ENCODE peak calls at places on chromosome 3, in six cellular contexts. One of them, this sample, is unnamed.

GRCh38 chr3:120381503-120381902 is 32.3 kb upstream of the LRRC58 start:
- DNase-seq in GM12878: no peak
- DNase-seq in A549: no peak
- DNase-seq in K562: no peak
- DNase-seq in HepG2: no peak
- DNase-seq in SK-N-SH: no peak
- DNase-seq in this sample: no peak

GRCh38 chr3:139182143-139182542 is 137.5 kb upstream of the PRR23C start:
- DNase-seq in K562: no peak
- DNase-seq in A549: no peak
- DNase-seq in SK-N-SH: no peak
- DNase-seq in GM12878: no peak
- DNase-seq in HepG2: no peak
- DNase-seq in this sample: no peak

GRCh38 chr3:40550168-40550567 is 25.4 kb downstream of the ZNF621 start:
- DNase-seq in K562: no peak
- DNase-seq in GM12878: no peak
- DNase-seq in SK-N-SH: no peak
- DNase-seq in HepG2: no peak
- DNase-seq in A549: no peak
- DNase-seq in this sample: no peak

GRCh38 chr3:185280572-185281365 is 26.9 kb upstream of the EHHADH start:
- DNase-seq in SK-N-SH: peak
- DNase-seq in A549: peak
- DNase-seq in GM12878: peak
- DNase-seq in K562: peak
- DNase-seq in HepG2: peak
- DNase-seq in this sample: peak

GRCh38 chr3:171249171-171249692 is 211.0 kb downstream of the TNIK start:
- DNase-seq in GM12878: no peak
- DNase-seq in HepG2: no peak
- DNase-seq in A549: no peak
- DNase-seq in SK-N-SH: peak
- DNase-seq in K562: no peak
- DNase-seq in this sample: no peak

GRCh38 chr3:148757238-148757930 is 59.7 kb downstream of the AGTR1 start:
- DNase-seq in GM12878: no peak
- DNase-seq in K562: no peak
- DNase-seq in A549: no peak
- DNase-seq in HepG2: no peak
- DNase-seq in SK-N-SH: no peak
- DNase-seq in this sample: peak

GRCh38 chr3:111601810-111602209 is 6.7 kb upstream of the ZBED2 start:
- DNase-seq in SK-N-SH: no peak
- DNase-seq in GM12878: no peak
- DNase-seq in A549: no peak
- DNase-seq in HepG2: no peak
- DNase-seq in K562: no peak
- DNase-seq in this sample: peak

GRCh38 chr3:37624276-37624675 is 237.4 kb upstream of the CTDSPL start:
- DNase-seq in K562: no peak
- DNase-seq in SK-N-SH: no peak
- DNase-seq in A549: no peak
- DNase-seq in GM12878: no peak
- DNase-seq in HepG2: no peak
- DNase-seq in this sample: no peak

GRCh38 chr3:172277151-172277652 is 171.1 kb downstream of the GHSR start:
- DNase-seq in K562: no peak
- DNase-seq in GM12878: no peak
- DNase-seq in SK-N-SH: no peak
- DNase-seq in HepG2: no peak
- DNase-seq in A549: no peak
- DNase-seq in this sample: no peak

GRCh38 chr3:112653881-112654300 is 12.9 kb upstream of the CCDC80 start:
- DNase-seq in K562: no peak
- DNase-seq in A549: peak
- DNase-seq in GM12878: no peak
- DNase-seq in SK-N-SH: no peak
- DNase-seq in HepG2: no peak
- DNase-seq in this sample: peak

GRCh38 chr3:134253475-134254231 is 3.0 kb upstream of the RYK start:
- DNase-seq in GM12878: no peak
- DNase-seq in HepG2: no peak
- DNase-seq in A549: no peak
- DNase-seq in SK-N-SH: no peak
- DNase-seq in K562: no peak
- DNase-seq in this sample: no peak

GRCh38 chr3:112773864-112774263 is 72.8 kb downstream of the CD200R1L start:
- DNase-seq in A549: peak
- DNase-seq in HepG2: no peak
- DNase-seq in GM12878: peak
- DNase-seq in K562: no peak
- DNase-seq in SK-N-SH: no peak
- DNase-seq in this sample: no peak

GRCh38 chr3:60225848-60226247 is 1025.4 kb downstream of the FHIT start:
- DNase-seq in HepG2: no peak
- DNase-seq in SK-N-SH: no peak
- DNase-seq in K562: no peak
- DNase-seq in A549: no peak
- DNase-seq in GM12878: peak
- DNase-seq in this sample: no peak

GRCh38 chr3:60229502-60229901 is 1021.8 kb downstream of the FHIT start:
- DNase-seq in GM12878: no peak
- DNase-seq in HepG2: no peak
- DNase-seq in SK-N-SH: no peak
- DNase-seq in K562: no peak
- DNase-seq in A549: no peak
- DNase-seq in this sample: no peak

GRCh38 chr3:60226907-60227306 is 1024.3 kb downstream of the FHIT start:
- DNase-seq in K562: no peak
- DNase-seq in HepG2: no peak
- DNase-seq in GM12878: no peak
- DNase-seq in SK-N-SH: no peak
- DNase-seq in A549: no peak
- DNase-seq in this sample: no peak

DNA sequence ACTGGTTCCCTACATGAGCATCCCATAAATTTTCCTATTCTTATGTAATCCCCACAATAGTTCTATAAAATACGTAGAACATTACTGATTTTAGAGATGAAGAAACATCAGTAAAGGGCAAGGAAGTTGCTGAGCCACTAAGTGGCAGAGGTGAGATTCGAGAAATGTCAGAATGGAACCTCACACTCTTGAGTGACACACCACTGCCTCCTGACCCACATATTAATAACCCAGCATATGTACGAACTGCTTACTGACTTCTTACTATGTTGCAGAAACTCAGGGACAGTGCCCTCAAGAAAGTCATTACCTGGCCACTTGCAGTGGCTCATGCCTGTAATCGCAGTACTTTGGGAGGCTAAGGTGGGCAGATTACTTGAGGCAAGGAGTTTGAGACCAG is 1022.4 kb downstream of the FHIT start:
- DNase-seq in A549: no peak
- DNase-seq in SK-N-SH: no peak
- DNase-seq in GM12878: no peak
- DNase-seq in K562: no peak
- DNase-seq in HepG2: no peak
- DNase-seq in this sample: no peak
- TF ChIP-seq SMC3 in A549: no peak
- TF ChIP-seq SMC3 in SK-N-SH: no peak
- TF ChIP-seq SMC3 in GM12878: no peak
- TF ChIP-seq SMC3 in K562: no peak
- TF ChIP-seq SMC3 in HepG2: no peak
- TF ChIP-seq SMC3 in this sample: no peak

GRCh38 chr3:194310516-194310915 is 40.6 kb downstream of the CPN2 start:
- DNase-seq in HepG2: no peak
- DNase-seq in GM12878: no peak
- DNase-seq in K562: no peak
- DNase-seq in SK-N-SH: no peak
- DNase-seq in A549: no peak
- DNase-seq in this sample: no peak

GRCh38 chr3:194306771-194307640 is 44.1 kb downstream of the CPN2 start:
- DNase-seq in GM12878: peak
- DNase-seq in SK-N-SH: no peak
- DNase-seq in HepG2: no peak
- DNase-seq in K562: no peak
- DNase-seq in A549: no peak
- DNase-seq in this sample: no peak

GRCh38 chr3:194310060-194310481 is 41.1 kb downstream of the CPN2 start:
- DNase-seq in K562: no peak
- DNase-seq in SK-N-SH: no peak
- DNase-seq in A549: no peak
- DNase-seq in GM12878: no peak
- DNase-seq in HepG2: no peak
- DNase-seq in this sample: no peak

GRCh38 chr3:194307849-194308248 is 43.3 kb downstream of the CPN2 start:
- DNase-seq in A549: no peak
- DNase-seq in HepG2: no peak
- DNase-seq in GM12878: no peak
- DNase-seq in SK-N-SH: no peak
- DNase-seq in K562: no peak
- DNase-seq in this sample: no peak

DNA sequence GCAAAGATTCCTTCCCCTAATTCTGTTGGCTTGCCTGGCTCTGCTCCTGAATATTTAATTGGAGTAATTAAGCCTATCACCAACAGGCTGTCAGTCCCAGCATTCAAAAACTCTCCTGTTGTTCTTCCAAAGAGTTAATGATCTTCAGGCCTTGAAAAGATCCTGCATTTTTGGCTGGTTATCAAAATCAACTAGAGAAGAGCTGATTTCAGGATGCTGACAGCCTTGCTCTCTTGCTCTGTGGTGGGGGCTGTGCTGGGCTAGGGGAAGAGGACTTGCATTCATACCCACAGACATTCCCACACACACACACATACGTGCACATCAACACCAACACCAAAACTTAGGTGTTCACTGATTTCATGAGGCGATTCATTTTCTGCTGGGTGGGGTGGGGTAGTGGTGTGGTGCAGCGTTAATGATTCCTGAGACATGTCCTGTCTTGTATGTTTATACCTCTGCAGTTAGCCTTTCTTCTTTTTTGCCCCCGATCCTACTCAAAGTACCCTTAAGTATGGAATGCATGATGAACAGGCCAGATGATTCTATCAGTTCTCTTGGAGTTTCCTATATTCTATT is 42.4 kb downstream of the CPN2 start:
- DNase-seq in SK-N-SH: no peak
- DNase-seq in A549: no peak
- DNase-seq in K562: no peak
- DNase-seq in GM12878: peak
- DNase-seq in HepG2: no peak
- DNase-seq in this sample: no peak
- TF ChIP-seq SMC3 in SK-N-SH: no peak
- TF ChIP-seq SMC3 in A549: no peak
- TF ChIP-seq SMC3 in K562: no peak
- TF ChIP-seq SMC3 in GM12878: no peak
- TF ChIP-seq SMC3 in HepG2: no peak
- TF ChIP-seq SMC3 in this sample: no peak

GRCh38 chr3:42022355-42022754 is 60.5 kb upstream of the ULK4 start:
- DNase-seq in SK-N-SH: no peak
- DNase-seq in GM12878: no peak
- DNase-seq in HepG2: no peak
- DNase-seq in K562: no peak
- DNase-seq in A549: no peak
- DNase-seq in this sample: no peak

GRCh38 chr3:42028474-42028873 is 62.7 kb upstream of the TRAK1 start:
- DNase-seq in A549: no peak
- DNase-seq in GM12878: no peak
- DNase-seq in HepG2: no peak
- DNase-seq in SK-N-SH: no peak
- DNase-seq in K562: no peak
- DNase-seq in this sample: no peak

GRCh38 chr3:42024578-42025387 is 62.9 kb upstream of the ULK4 start:
- DNase-seq in HepG2: no peak
- DNase-seq in K562: no peak
- DNase-seq in GM12878: no peak
- DNase-seq in A549: no peak
- DNase-seq in SK-N-SH: peak
- DNase-seq in this sample: no peak

GRCh38 chr3:42023380-42023779 is 61.5 kb upstream of the ULK4 start:
- DNase-seq in GM12878: no peak
- DNase-seq in SK-N-SH: no peak
- DNase-seq in A549: no peak
- DNase-seq in K562: no peak
- DNase-seq in HepG2: no peak
- DNase-seq in this sample: no peak

DNA sequence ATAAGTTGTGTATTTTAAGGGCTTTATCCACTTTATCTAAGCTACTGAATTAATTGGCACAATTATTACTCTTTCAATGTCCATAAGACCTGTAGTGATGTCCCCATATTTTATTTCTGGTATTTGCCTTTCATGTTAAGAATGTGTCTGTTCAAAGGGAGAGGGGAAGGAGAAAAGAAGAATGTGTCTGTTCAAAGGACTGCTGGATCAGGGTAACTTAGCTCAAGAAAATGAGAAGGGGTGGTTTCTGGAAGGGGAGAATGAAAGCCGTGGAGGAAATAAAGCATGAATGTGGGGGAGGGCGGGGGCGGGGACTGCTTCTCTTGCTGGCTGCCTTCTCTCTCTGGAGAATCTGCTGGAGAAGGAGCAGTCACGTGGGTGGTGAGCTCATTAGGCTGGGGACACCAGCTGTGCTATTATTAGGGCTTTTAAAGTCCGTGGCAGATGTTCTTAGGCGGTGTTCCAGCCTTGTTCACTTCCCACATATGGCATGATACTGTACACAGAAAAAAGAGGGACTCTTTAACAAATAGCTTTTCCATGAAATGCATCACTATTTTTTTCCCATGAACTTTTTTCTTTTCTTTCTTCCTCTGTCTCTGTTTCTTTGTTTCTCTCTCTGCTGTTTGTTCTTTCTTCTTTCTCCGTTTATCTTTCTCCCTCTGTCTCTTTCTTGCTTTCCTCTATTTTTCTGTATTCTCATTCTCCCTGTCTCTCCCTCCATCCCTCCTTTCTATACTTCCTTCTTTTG is 63.7 kb upstream of the ULK4 start:
- DNase-seq in HepG2: no peak
- DNase-seq in K562: peak
- DNase-seq in GM12878: no peak
- DNase-seq in A549: peak
- DNase-seq in SK-N-SH: peak
- DNase-seq in this sample: peak
- TF ChIP-seq SMC3 in HepG2: no peak
- TF ChIP-seq SMC3 in K562: no peak
- TF ChIP-seq SMC3 in GM12878: no peak
- TF ChIP-seq SMC3 in A549: no peak
- TF ChIP-seq SMC3 in SK-N-SH: no peak
- TF ChIP-seq SMC3 in this sample: no peak

DNA sequence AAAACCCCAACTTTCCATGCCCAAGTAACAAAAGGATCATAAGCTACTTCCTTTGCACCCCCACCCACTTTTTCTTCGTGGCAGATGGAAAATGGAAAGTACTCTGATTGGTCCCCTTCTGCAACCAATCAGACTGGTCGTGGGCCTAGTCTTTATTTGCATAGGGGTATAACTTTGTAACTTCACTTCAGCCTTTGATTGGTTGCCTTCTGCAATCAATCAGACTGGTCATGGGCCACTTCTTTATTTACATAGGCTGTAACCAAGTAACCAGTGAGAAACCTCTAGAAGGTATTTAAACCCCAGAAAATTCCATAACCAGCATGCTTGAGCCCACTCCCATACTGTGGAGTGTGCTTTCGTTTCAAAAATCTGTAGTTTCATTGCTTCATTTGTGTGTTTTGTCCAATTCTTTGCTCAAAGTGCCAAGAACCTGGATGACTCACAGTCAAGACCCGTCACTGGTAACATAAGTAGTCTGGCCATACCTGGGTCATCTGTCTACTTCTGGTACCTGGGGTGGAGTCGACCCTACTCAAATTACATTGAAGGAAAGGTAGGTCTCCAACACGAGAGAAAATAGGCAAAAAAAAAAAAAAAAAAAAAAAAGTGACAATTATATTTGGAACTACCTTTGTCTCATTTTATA is 41.9 kb downstream of the CMTM8 start:
- DNase-seq in GM12878: no peak
- DNase-seq in K562: no peak
- DNase-seq in HepG2: no peak
- DNase-seq in A549: no peak
- DNase-seq in SK-N-SH: no peak
- DNase-seq in this sample: no peak
- TF ChIP-seq SMC3 in GM12878: no peak
- TF ChIP-seq SMC3 in K562: no peak
- TF ChIP-seq SMC3 in HepG2: no peak
- TF ChIP-seq SMC3 in A549: no peak
- TF ChIP-seq SMC3 in SK-N-SH: no peak
- TF ChIP-seq SMC3 in this sample: no peak

This sample was measured in IMR-90.